ENCODE peak calls at places on chromosomes 1 and 21, in four cellular contexts. V is Right ventricle myocardium superior, J is cardiac muscle cell, B is Calu3. C is an unnamed sample.

GRCh38 chr1:3785045-3785444 is 11.3 kb downstream of the LRRC47 start:
- DNase-seq in V (no peak), J (no peak), B (no peak), C (no peak)

GRCh38 chr1:40745180-40745579 is 38.4 kb upstream of the KCNQ4 start:
- DNase-seq in V (no peak), J (peak), B (no peak), C (no peak)

GRCh38 chr1:12469990-12470389 is 148.0 kb downstream of the DHRS3 start:
- DNase-seq in V (no peak), J (no peak), B (no peak), C (no peak)

GRCh38 chr1:23537296-23537993 is 6.4 kb upstream of the E2F2 start:
- DNase-seq in V (no peak), J (peak), B (no peak), C (no peak)

GRCh38 chr1:7587108-7587507 is 184.0 kb upstream of the VAMP3 start:
- DNase-seq in V (no peak), J (no peak), B (no peak), C (no peak)

GRCh38 chr1:99207216-99207615 is 57.1 kb upstream of the PLPPR4 start:
- DNase-seq in V (no peak), J (no peak), B (no peak), C (no peak)

GRCh38 chr1:8394456-8395321 is 76.8 kb downstream of the SLC45A1 start:
- DNase-seq in V (no peak), J (peak), B (peak), C (peak)

GRCh38 chr1:156146006-156146748 is 7.2 kb upstream of the SEMA4A start:
- DNase-seq in V (peak), J (peak), B (peak), C (peak)

GRCh38 chr1:112444269-112444668 is 48.3 kb downstream of the CTTNBP2NL start:
- DNase-seq in V (no peak), J (no peak), B (no peak), C (no peak)

GRCh38 chr1:246836647-246837046 is 95.1 kb downstream of the AHCTF1 start:
- DNase-seq in V (no peak), J (peak), B (no peak), C (no peak)

GRCh38 chr1:58592521-58593134 is 15.6 kb upstream of the TACSTD2 start:
- DNase-seq in V (peak), J (peak), B (peak), C (peak)

GRCh38 chr1:89198500-89199072 is at the start of gene GBP4:
- DNase-seq in V (peak), J (peak), B (peak), C (peak)

GRCh38 chr1:101293461-101294045 is 56.7 kb downstream of the S1PR1 start:
- DNase-seq in V (no peak), J (peak), B (no peak), C (no peak)

GRCh38 chr1:202214089-202214843 is 20.7 kb downstream of the LGR6 start:
- DNase-seq in V (no peak), J (no peak), B (no peak), C (peak)

GRCh38 chr1:229924639-229925038 is 142.4 kb upstream of the GALNT2 start:
- DNase-seq in V (no peak), J (no peak), B (no peak), C (no peak)

GRCh38 chr1:151325646-151326429 is 1.4 kb downstream of the PI4KB start:
- DNase-seq in V (no peak), J (no peak), B (no peak), C (peak)

GRCh38 chr1:157595356-157595755 is 2.5 kb downstream of the FCRL4 start:
- DNase-seq in V (no peak), J (no peak), B (no peak), C (no peak)

GRCh38 chr21:16004121-16004520 is 274.3 kb downstream of the USP25 start:
- DNase-seq in V (no peak), J (peak), B (no peak), C (no peak)

GRCh38 chr1:2334883-2335534 is 56.3 kb downstream of the MORN1 start:
- DNase-seq in V (no peak), J (no peak), B (no peak), C (peak)

GRCh38 chr1:84174051-84174556 is 30.0 kb downstream of the PRKACB start:
- DNase-seq in V (no peak), J (peak), B (peak), C (peak)